ENCODE peak calls at places on chromosomes 7 and 10, in six cellular contexts. E, J, M, V, D and R are unnamed samples.

GRCh38 chr7:42883950-42884349 is 27.9 kb downstream of the C7orf25 start:
- DNase-seq in E (no peak), J (no peak), M (peak), V (no peak), D (no peak), R (no peak)

GRCh38 chr7:27157717-27158431 is 1.4 kb upstream of the HOXA7 start:
- DNase-seq in E (peak), J (peak), M (no peak), V (no peak), D (peak), R (peak)

GRCh38 chr10:125284875-125285597 is 124.7 kb upstream of the CTBP2 start:
- DNase-seq in E (no peak), J (no peak), M (no peak), V (peak), D (no peak), R (no peak)

GRCh38 chr7:120402368-120402767 is 129.4 kb downstream of the KCND2 start:
- DNase-seq in E (no peak), J (no peak), M (no peak), V (no peak), D (no peak), R (no peak)

GRCh38 chr10:125008689-125009579 is 67.0 kb downstream of the ZRANB1 start:
- DNase-seq in E (peak), J (no peak), M (no peak), V (no peak), D (peak), R (peak)

GRCh38 chr10:120685136-120685535 is 166.0 kb upstream of the WDR11 start:
- DNase-seq in E (no peak), J (no peak), M (no peak), V (no peak), D (no peak), R (no peak)

GRCh38 chr10:117784776-117785175 is 242.2 kb downstream of the EMX2 start:
- DNase-seq in E (no peak), J (no peak), M (no peak), V (no peak), D (no peak), R (no peak)

GRCh38 chr7:14754631-14755030 is 147.9 kb downstream of the DGKB start:
- DNase-seq in E (no peak), J (no peak), M (no peak), V (no peak), D (no peak), R (no peak)

GRCh38 chr7:50204576-50204975 is 99.9 kb upstream of the IKZF1 start:
- DNase-seq in E (no peak), J (no peak), M (no peak), V (no peak), D (no peak), R (no peak)

GRCh38 chr7:37445800-37446199 is 2.9 kb downstream of the ELMO1 start:
- DNase-seq in E (no peak), J (no peak), M (no peak), V (no peak), D (no peak), R (no peak)

GRCh38 chr10:114632869-114633715 is 25.0 kb downstream of the ABLIM1 start:
- DNase-seq in E (no peak), J (no peak), M (no peak), V (peak), D (no peak), R (no peak)

GRCh38 chr10:59965899-59966650 is 59.7 kb upstream of the CCDC6 start:
- DNase-seq in E (no peak), J (no peak), M (no peak), V (no peak), D (no peak), R (no peak)

GRCh38 chr10:69321865-69322264 is 43.6 kb downstream of the HK1 start:
- DNase-seq in E (no peak), J (no peak), M (no peak), V (no peak), D (no peak), R (no peak)

GRCh38 chr10:21724020-21724589 is 190.1 kb downstream of the MLLT10 start:
- DNase-seq in E (no peak), J (no peak), M (no peak), V (no peak), D (no peak), R (no peak)

GRCh38 chr10:108424656-108425055 is 1260.2 kb upstream of the SORCS1 start:
- DNase-seq in E (no peak), J (no peak), M (no peak), V (no peak), D (no peak), R (no peak)

GRCh38 chr10:43202657-43203490 is 64.0 kb downstream of the RASGEF1A start:
- DNase-seq in E (peak), J (peak), M (no peak), V (no peak), D (peak), R (peak)

DNA sequence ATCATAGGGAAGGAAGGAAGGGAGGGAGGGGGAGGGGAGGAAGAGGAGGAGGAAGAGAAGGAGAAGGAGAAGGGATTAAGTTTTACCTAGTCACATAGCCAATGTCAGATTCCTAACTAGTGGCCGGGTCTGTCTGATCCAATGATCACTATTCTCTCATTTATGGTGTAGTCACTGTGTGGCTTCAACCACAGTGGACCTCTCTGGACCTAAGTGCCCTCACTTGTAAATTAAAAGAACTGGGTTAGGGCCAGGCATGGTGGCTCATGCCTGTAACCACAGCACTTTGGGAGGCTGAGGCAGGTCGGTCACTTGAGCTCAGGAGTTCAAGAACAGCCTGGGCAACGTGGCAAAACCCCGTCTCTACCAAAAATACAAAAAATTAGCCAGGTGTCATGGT is 6.6 kb upstream of the SERPINE1 start:
- DNase-seq in E (no peak), J (no peak), M (no peak), V (no peak), D (no peak), R (no peak)
- H3K27ac ChIP-seq in E (no peak), J (no peak), M (no peak), V (no peak), D (no peak), R (no peak)

GRCh38 chr10:6226216-6226615 is 23.5 kb downstream of the PFKFB3 start:
- DNase-seq in E (no peak), J (no peak), M (no peak), V (no peak), D (no peak), R (no peak)
- TF ChIP-seq POLR2AphosphoS5 in E (no peak), J (no peak), M (no peak), V (no peak), D (no peak), R (no peak)

GRCh38 chr7:28312973-28313372 is 99.3 kb upstream of the CREB5 start:
- DNase-seq in E (no peak), J (no peak), M (no peak), V (no peak), D (no peak), R (no peak)

GRCh38 chr7:28315565-28316420 is 96.5 kb upstream of the CREB5 start:
- DNase-seq in E (no peak), J (peak), M (peak), V (no peak), D (no peak), R (peak)

GRCh38 chr7:28311670-28312069 is 100.6 kb upstream of the CREB5 start:
- DNase-seq in E (no peak), J (no peak), M (no peak), V (no peak), D (no peak), R (no peak)

GRCh38 chr7:28318126-28318762 is 94.1 kb upstream of the CREB5 start:
- DNase-seq in E (no peak), J (no peak), M (no peak), V (no peak), D (no peak), R (no peak)

GRCh38 chr7:28316489-28316888 is 95.8 kb upstream of the CREB5 start:
- DNase-seq in E (no peak), J (no peak), M (no peak), V (no peak), D (no peak), R (no peak)
- H3K27ac ChIP-seq in E (no peak), J (peak), M (no peak), V (no peak), D (no peak), R (peak)

GRCh38 chr10:93271347-93271746 is 197.7 kb downstream of the CYP26A1 start:
- DNase-seq in E (no peak), J (no peak), M (no peak), V (no peak), D (no peak), R (no peak)
- TF ChIP-seq POLR2AphosphoS5 in E (no peak), J (no peak), M (no peak), V (no peak), D (no peak), R (no peak)

GRCh38 chr10:13528138-13528874 is 508 bp downstream of the BEND7 start:
- DNase-seq in E (peak), J (no peak), M (peak), V (no peak), D (peak), R (no peak)

GRCh38 chr10:13525683-13526082 is 3.1 kb downstream of the BEND7 start:
- DNase-seq in E (no peak), J (no peak), M (no peak), V (no peak), D (no peak), R (no peak)

GRCh38 chr10:13528875-13529713 is at the start of gene BEND7:
- DNase-seq in E (peak), J (no peak), M (no peak), V (no peak), D (peak), R (no peak)

GRCh38 chr10:13527864-13528137 is 1.0 kb downstream of the BEND7 start:
- DNase-seq in E (no peak), J (no peak), M (no peak), V (no peak), D (no peak), R (no peak)

GRCh38 chr10:13526952-13527863 is 1.6 kb downstream of the BEND7 start:
- DNase-seq in E (no peak), J (no peak), M (no peak), V (peak), D (no peak), R (no peak)
- H3K27ac ChIP-seq in E (no peak), J (peak), M (peak), V (no peak), D (peak), R (peak)

GRCh38 chr7:102433319-102434038 is at the start of gene ORAI2:
- DNase-seq in E (peak), J (no peak), M (peak), V (no peak), D (peak), R (peak)
- TF ChIP-seq POLR2AphosphoS5 in E (no peak), J (no peak), M (no peak), V (no peak), D (no peak), R (no peak)

GRCh38 chr7:28346256-28346655 is 66.1 kb upstream of the CREB5 start:
- DNase-seq in E (no peak), J (no peak), M (no peak), V (no peak), D (no peak), R (no peak)

GRCh38 chr7:28348631-28349030 is 63.7 kb upstream of the CREB5 start:
- DNase-seq in E (peak), J (no peak), M (peak), V (no peak), D (no peak), R (no peak)

GRCh38 chr7:28347964-28348363 is 64.4 kb upstream of the CREB5 start:
- DNase-seq in E (no peak), J (no peak), M (no peak), V (no peak), D (no peak), R (no peak)

GRCh38 chr7:28346972-28347371 is 65.3 kb upstream of the CREB5 start:
- DNase-seq in E (no peak), J (no peak), M (no peak), V (no peak), D (no peak), R (no peak)

DNA sequence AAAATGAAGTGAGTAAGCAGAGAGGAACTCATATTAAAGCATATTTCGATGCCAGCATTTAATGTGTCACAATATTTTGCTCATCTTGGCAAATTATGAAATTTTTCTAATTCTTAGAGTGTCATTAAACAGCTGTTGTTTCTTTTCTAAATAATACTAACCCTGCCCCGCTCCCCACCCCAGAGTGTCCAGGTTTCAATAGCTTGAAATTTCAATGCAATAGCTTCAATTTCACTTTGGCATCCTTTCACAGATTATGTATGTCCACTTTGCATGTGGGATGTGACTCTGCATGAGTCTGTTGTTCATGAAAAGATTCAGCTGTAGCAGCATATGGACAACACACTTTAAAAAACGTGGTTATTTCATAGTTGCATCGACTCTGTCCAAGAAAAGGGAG is 64.9 kb upstream of the CREB5 start:
- DNase-seq in E (no peak), J (no peak), M (no peak), V (no peak), D (no peak), R (no peak)
- H3K27ac ChIP-seq in E (no peak), J (peak), M (no peak), V (no peak), D (no peak), R (no peak)